ENCODE peak calls at places on chromosomes 16 and 17, in ten cellular contexts. One of them, this sample, is unnamed.

GRCh38 chr17:48510761-48511604 is 19.8 kb downstream of the HOXB1 start:
- DNase-seq in mucosa of gallbladder: no peak
- DNase-seq in heart left ventricle: no peak
- DNase-seq in GM18507: peak
- DNase-seq in glutamatergic neuron: no peak
- DNase-seq in stimulated activated CD8-positive, alpha-beta memory T cell treated with anti-CD3 and anti-CD28 coated beads, Interleukin-7, amount 100 ng/mL, for 4 hours: no peak
- DNase-seq in frontal cortex: no peak
- DNase-seq in AG09319: peak
- DNase-seq in activated CD8-positive, alpha-beta T cell treated with anti-CD3 and anti-CD28 coated beads for 36 hours: peak
- DNase-seq in epithelial cell of esophagus: peak
- DNase-seq in this sample: no peak

GRCh38 chr17:40552806-40553693 is 12.2 kb downstream of the CCR7 start:
- DNase-seq in heart left ventricle: no peak
- DNase-seq in GM18507: no peak
- DNase-seq in AG09319: no peak
- DNase-seq in frontal cortex: no peak
- DNase-seq in glutamatergic neuron: no peak
- DNase-seq in activated CD8-positive, alpha-beta T cell treated with anti-CD3 and anti-CD28 coated beads for 36 hours: peak
- DNase-seq in stimulated activated CD8-positive, alpha-beta memory T cell treated with anti-CD3 and anti-CD28 coated beads, Interleukin-7, amount 100 ng/mL, for 4 hours: no peak
- DNase-seq in epithelial cell of esophagus: no peak
- DNase-seq in mucosa of gallbladder: no peak
- DNase-seq in this sample: no peak

GRCh38 chr16:50154369-50154947 is 1.4 kb downstream of the TENT4B start:
- DNase-seq in frontal cortex: peak
- DNase-seq in activated CD8-positive, alpha-beta T cell treated with anti-CD3 and anti-CD28 coated beads for 36 hours: peak
- DNase-seq in glutamatergic neuron: no peak
- DNase-seq in GM18507: no peak
- DNase-seq in AG09319: no peak
- DNase-seq in stimulated activated CD8-positive, alpha-beta memory T cell treated with anti-CD3 and anti-CD28 coated beads, Interleukin-7, amount 100 ng/mL, for 4 hours: no peak
- DNase-seq in heart left ventricle: no peak
- DNase-seq in mucosa of gallbladder: no peak
- DNase-seq in epithelial cell of esophagus: peak
- DNase-seq in this sample: no peak

GRCh38 chr17:80147035-80147939 is at the start of gene EIF4A3:
- DNase-seq in activated CD8-positive, alpha-beta T cell treated with anti-CD3 and anti-CD28 coated beads for 36 hours: peak
- DNase-seq in mucosa of gallbladder: peak
- DNase-seq in heart left ventricle: peak
- DNase-seq in stimulated activated CD8-positive, alpha-beta memory T cell treated with anti-CD3 and anti-CD28 coated beads, Interleukin-7, amount 100 ng/mL, for 4 hours: peak
- DNase-seq in epithelial cell of esophagus: peak
- DNase-seq in frontal cortex: peak
- DNase-seq in AG09319: peak
- DNase-seq in glutamatergic neuron: peak
- DNase-seq in GM18507: peak
- DNase-seq in this sample: peak

GRCh38 chr17:19369107-19369778 is 6.7 kb upstream of the B9D1 start:
- DNase-seq in mucosa of gallbladder: no peak
- DNase-seq in GM18507: no peak
- DNase-seq in frontal cortex: no peak
- DNase-seq in activated CD8-positive, alpha-beta T cell treated with anti-CD3 and anti-CD28 coated beads for 36 hours: no peak
- DNase-seq in glutamatergic neuron: no peak
- DNase-seq in stimulated activated CD8-positive, alpha-beta memory T cell treated with anti-CD3 and anti-CD28 coated beads, Interleukin-7, amount 100 ng/mL, for 4 hours: no peak
- DNase-seq in heart left ventricle: no peak
- DNase-seq in epithelial cell of esophagus: no peak
- DNase-seq in AG09319: no peak
- DNase-seq in this sample: no peak

GRCh38 chr17:68566145-68566738 is 34.9 kb downstream of the FAM20A start:
- DNase-seq in glutamatergic neuron: no peak
- DNase-seq in epithelial cell of esophagus: peak
- DNase-seq in mucosa of gallbladder: no peak
- DNase-seq in AG09319: no peak
- DNase-seq in heart left ventricle: no peak
- DNase-seq in GM18507: no peak
- DNase-seq in frontal cortex: no peak
- DNase-seq in stimulated activated CD8-positive, alpha-beta memory T cell treated with anti-CD3 and anti-CD28 coated beads, Interleukin-7, amount 100 ng/mL, for 4 hours: no peak
- DNase-seq in activated CD8-positive, alpha-beta T cell treated with anti-CD3 and anti-CD28 coated beads for 36 hours: no peak
- DNase-seq in this sample: no peak

GRCh38 chr16:85954927-85955539 is 56.1 kb downstream of the IRF8 start:
- DNase-seq in activated CD8-positive, alpha-beta T cell treated with anti-CD3 and anti-CD28 coated beads for 36 hours: no peak
- DNase-seq in epithelial cell of esophagus: no peak
- DNase-seq in GM18507: no peak
- DNase-seq in heart left ventricle: peak
- DNase-seq in frontal cortex: no peak
- DNase-seq in stimulated activated CD8-positive, alpha-beta memory T cell treated with anti-CD3 and anti-CD28 coated beads, Interleukin-7, amount 100 ng/mL, for 4 hours: no peak
- DNase-seq in AG09319: no peak
- DNase-seq in mucosa of gallbladder: no peak
- DNase-seq in glutamatergic neuron: no peak
- DNase-seq in this sample: no peak

GRCh38 chr17:31673076-31673475 is 186.0 kb downstream of the COPRS start:
- DNase-seq in frontal cortex: no peak
- DNase-seq in glutamatergic neuron: no peak
- DNase-seq in stimulated activated CD8-positive, alpha-beta memory T cell treated with anti-CD3 and anti-CD28 coated beads, Interleukin-7, amount 100 ng/mL, for 4 hours: no peak
- DNase-seq in activated CD8-positive, alpha-beta T cell treated with anti-CD3 and anti-CD28 coated beads for 36 hours: no peak
- DNase-seq in GM18507: no peak
- DNase-seq in mucosa of gallbladder: no peak
- DNase-seq in epithelial cell of esophagus: no peak
- DNase-seq in AG09319: no peak
- DNase-seq in heart left ventricle: no peak
- DNase-seq in this sample: no peak

GRCh38 chr16:55331648-55332185 is 7.7 kb downstream of the IRX6 start:
- DNase-seq in GM18507: no peak
- DNase-seq in heart left ventricle: no peak
- DNase-seq in mucosa of gallbladder: no peak
- DNase-seq in AG09319: no peak
- DNase-seq in glutamatergic neuron: no peak
- DNase-seq in activated CD8-positive, alpha-beta T cell treated with anti-CD3 and anti-CD28 coated beads for 36 hours: no peak
- DNase-seq in epithelial cell of esophagus: no peak
- DNase-seq in frontal cortex: no peak
- DNase-seq in stimulated activated CD8-positive, alpha-beta memory T cell treated with anti-CD3 and anti-CD28 coated beads, Interleukin-7, amount 100 ng/mL, for 4 hours: no peak
- DNase-seq in this sample: no peak

GRCh38 chr17:79800325-79801155 is 3.7 kb upstream of the CBX8 start:
- DNase-seq in glutamatergic neuron: peak
- DNase-seq in frontal cortex: no peak
- DNase-seq in GM18507: no peak
- DNase-seq in heart left ventricle: no peak
- DNase-seq in AG09319: no peak
- DNase-seq in activated CD8-positive, alpha-beta T cell treated with anti-CD3 and anti-CD28 coated beads for 36 hours: peak
- DNase-seq in stimulated activated CD8-positive, alpha-beta memory T cell treated with anti-CD3 and anti-CD28 coated beads, Interleukin-7, amount 100 ng/mL, for 4 hours: no peak
- DNase-seq in mucosa of gallbladder: no peak
- DNase-seq in epithelial cell of esophagus: peak
- DNase-seq in this sample: no peak

GRCh38 chr17:7887038-7887481 is 1.5 kb upstream of the CHD3 start:
- DNase-seq in mucosa of gallbladder: no peak
- DNase-seq in GM18507: no peak
- DNase-seq in activated CD8-positive, alpha-beta T cell treated with anti-CD3 and anti-CD28 coated beads for 36 hours: no peak
- DNase-seq in heart left ventricle: no peak
- DNase-seq in frontal cortex: no peak
- DNase-seq in glutamatergic neuron: no peak
- DNase-seq in stimulated activated CD8-positive, alpha-beta memory T cell treated with anti-CD3 and anti-CD28 coated beads, Interleukin-7, amount 100 ng/mL, for 4 hours: no peak
- DNase-seq in epithelial cell of esophagus: no peak
- DNase-seq in AG09319: no peak
- DNase-seq in this sample: peak

GRCh38 chr17:80109713-80110446 is 8.5 kb downstream of the GAA start:
- DNase-seq in frontal cortex: no peak
- DNase-seq in heart left ventricle: no peak
- DNase-seq in glutamatergic neuron: no peak
- DNase-seq in activated CD8-positive, alpha-beta T cell treated with anti-CD3 and anti-CD28 coated beads for 36 hours: no peak
- DNase-seq in stimulated activated CD8-positive, alpha-beta memory T cell treated with anti-CD3 and anti-CD28 coated beads, Interleukin-7, amount 100 ng/mL, for 4 hours: no peak
- DNase-seq in AG09319: no peak
- DNase-seq in GM18507: no peak
- DNase-seq in epithelial cell of esophagus: peak
- DNase-seq in mucosa of gallbladder: no peak
- DNase-seq in this sample: no peak

GRCh38 chr17:62807812-62808575 is at the start of gene MARCHF10:
- DNase-seq in glutamatergic neuron: peak
- DNase-seq in mucosa of gallbladder: no peak
- DNase-seq in AG09319: no peak
- DNase-seq in activated CD8-positive, alpha-beta T cell treated with anti-CD3 and anti-CD28 coated beads for 36 hours: peak
- DNase-seq in epithelial cell of esophagus: no peak
- DNase-seq in frontal cortex: peak
- DNase-seq in heart left ventricle: no peak
- DNase-seq in stimulated activated CD8-positive, alpha-beta memory T cell treated with anti-CD3 and anti-CD28 coated beads, Interleukin-7, amount 100 ng/mL, for 4 hours: peak
- DNase-seq in GM18507: no peak
- DNase-seq in this sample: peak

GRCh38 chr17:2854662-2855061 is 58.4 kb downstream of the RAP1GAP2 start:
- DNase-seq in frontal cortex: no peak
- DNase-seq in GM18507: no peak
- DNase-seq in activated CD8-positive, alpha-beta T cell treated with anti-CD3 and anti-CD28 coated beads for 36 hours: no peak
- DNase-seq in AG09319: no peak
- DNase-seq in stimulated activated CD8-positive, alpha-beta memory T cell treated with anti-CD3 and anti-CD28 coated beads, Interleukin-7, amount 100 ng/mL, for 4 hours: no peak
- DNase-seq in heart left ventricle: peak
- DNase-seq in epithelial cell of esophagus: peak
- DNase-seq in glutamatergic neuron: peak
- DNase-seq in mucosa of gallbladder: peak
- DNase-seq in this sample: no peak

GRCh38 chr17:42289863-42290165 is 1.5 kb downstream of the STAT5A start:
- DNase-seq in mucosa of gallbladder: no peak
- DNase-seq in frontal cortex: no peak
- DNase-seq in glutamatergic neuron: no peak
- DNase-seq in heart left ventricle: no peak
- DNase-seq in epithelial cell of esophagus: no peak
- DNase-seq in activated CD8-positive, alpha-beta T cell treated with anti-CD3 and anti-CD28 coated beads for 36 hours: peak
- DNase-seq in AG09319: no peak
- DNase-seq in GM18507: no peak
- DNase-seq in stimulated activated CD8-positive, alpha-beta memory T cell treated with anti-CD3 and anti-CD28 coated beads, Interleukin-7, amount 100 ng/mL, for 4 hours: peak
- DNase-seq in this sample: no peak

GRCh38 chr16:625402-626173 is 5.2 kb upstream of the WFIKKN1 start:
- DNase-seq in activated CD8-positive, alpha-beta T cell treated with anti-CD3 and anti-CD28 coated beads for 36 hours: no peak
- DNase-seq in frontal cortex: no peak
- DNase-seq in glutamatergic neuron: peak
- DNase-seq in epithelial cell of esophagus: no peak
- DNase-seq in mucosa of gallbladder: no peak
- DNase-seq in stimulated activated CD8-positive, alpha-beta memory T cell treated with anti-CD3 and anti-CD28 coated beads, Interleukin-7, amount 100 ng/mL, for 4 hours: no peak
- DNase-seq in GM18507: no peak
- DNase-seq in heart left ventricle: no peak
- DNase-seq in AG09319: no peak
- DNase-seq in this sample: no peak

GRCh38 chr17:76405967-76406647 is 21.7 kb downstream of the SPHK1 start:
- DNase-seq in AG09319: no peak
- DNase-seq in glutamatergic neuron: no peak
- DNase-seq in heart left ventricle: peak
- DNase-seq in activated CD8-positive, alpha-beta T cell treated with anti-CD3 and anti-CD28 coated beads for 36 hours: no peak
- DNase-seq in mucosa of gallbladder: no peak
- DNase-seq in epithelial cell of esophagus: no peak
- DNase-seq in frontal cortex: no peak
- DNase-seq in stimulated activated CD8-positive, alpha-beta memory T cell treated with anti-CD3 and anti-CD28 coated beads, Interleukin-7, amount 100 ng/mL, for 4 hours: no peak
- DNase-seq in GM18507: no peak
- DNase-seq in this sample: no peak

GRCh38 chr16:78211951-78212350 is 112.5 kb downstream of the WWOX start:
- DNase-seq in heart left ventricle: no peak
- DNase-seq in stimulated activated CD8-positive, alpha-beta memory T cell treated with anti-CD3 and anti-CD28 coated beads, Interleukin-7, amount 100 ng/mL, for 4 hours: no peak
- DNase-seq in GM18507: no peak
- DNase-seq in epithelial cell of esophagus: peak
- DNase-seq in activated CD8-positive, alpha-beta T cell treated with anti-CD3 and anti-CD28 coated beads for 36 hours: no peak
- DNase-seq in glutamatergic neuron: no peak
- DNase-seq in frontal cortex: no peak
- DNase-seq in mucosa of gallbladder: no peak
- DNase-seq in AG09319: no peak
- DNase-seq in this sample: no peak

GRCh38 chr17:78822552-78822951 is 18.1 kb downstream of the USP36 start:
- DNase-seq in mucosa of gallbladder: no peak
- DNase-seq in epithelial cell of esophagus: peak
- DNase-seq in frontal cortex: peak
- DNase-seq in stimulated activated CD8-positive, alpha-beta memory T cell treated with anti-CD3 and anti-CD28 coated beads, Interleukin-7, amount 100 ng/mL, for 4 hours: no peak
- DNase-seq in activated CD8-positive, alpha-beta T cell treated with anti-CD3 and anti-CD28 coated beads for 36 hours: no peak
- DNase-seq in heart left ventricle: no peak
- DNase-seq in AG09319: peak
- DNase-seq in glutamatergic neuron: no peak
- DNase-seq in GM18507: no peak
- DNase-seq in this sample: no peak

GRCh38 chr17:48037036-48037881 is at the start of gene COPZ2:
- DNase-seq in activated CD8-positive, alpha-beta T cell treated with anti-CD3 and anti-CD28 coated beads for 36 hours: peak
- DNase-seq in AG09319: no peak
- DNase-seq in stimulated activated CD8-positive, alpha-beta memory T cell treated with anti-CD3 and anti-CD28 coated beads, Interleukin-7, amount 100 ng/mL, for 4 hours: no peak
- DNase-seq in GM18507: no peak
- DNase-seq in heart left ventricle: peak
- DNase-seq in epithelial cell of esophagus: peak
- DNase-seq in mucosa of gallbladder: peak
- DNase-seq in glutamatergic neuron: peak
- DNase-seq in frontal cortex: no peak
- DNase-seq in this sample: no peak

GRCh38 chr17:57121308-57122042 is 36.4 kb downstream of the AKAP1 start:
- DNase-seq in glutamatergic neuron: peak
- DNase-seq in mucosa of gallbladder: no peak
- DNase-seq in frontal cortex: peak
- DNase-seq in AG09319: no peak
- DNase-seq in GM18507: no peak
- DNase-seq in activated CD8-positive, alpha-beta T cell treated with anti-CD3 and anti-CD28 coated beads for 36 hours: peak
- DNase-seq in epithelial cell of esophagus: peak
- DNase-seq in stimulated activated CD8-positive, alpha-beta memory T cell treated with anti-CD3 and anti-CD28 coated beads, Interleukin-7, amount 100 ng/mL, for 4 hours: no peak
- DNase-seq in heart left ventricle: peak
- DNase-seq in this sample: no peak

GRCh38 chr17:82052638-82053059 is 951 bp downstream of the GPS1 start:
- DNase-seq in GM18507: no peak
- DNase-seq in stimulated activated CD8-positive, alpha-beta memory T cell treated with anti-CD3 and anti-CD28 coated beads, Interleukin-7, amount 100 ng/mL, for 4 hours: no peak
- DNase-seq in frontal cortex: no peak
- DNase-seq in heart left ventricle: no peak
- DNase-seq in epithelial cell of esophagus: no peak
- DNase-seq in mucosa of gallbladder: no peak
- DNase-seq in glutamatergic neuron: no peak
- DNase-seq in AG09319: no peak
- DNase-seq in activated CD8-positive, alpha-beta T cell treated with anti-CD3 and anti-CD28 coated beads for 36 hours: no peak
- DNase-seq in this sample: no peak

GRCh38 chr17:27203241-27203640 is 90.7 kb upstream of the WSB1 start:
- DNase-seq in heart left ventricle: no peak
- DNase-seq in epithelial cell of esophagus: peak
- DNase-seq in mucosa of gallbladder: no peak
- DNase-seq in GM18507: no peak
- DNase-seq in stimulated activated CD8-positive, alpha-beta memory T cell treated with anti-CD3 and anti-CD28 coated beads, Interleukin-7, amount 100 ng/mL, for 4 hours: no peak
- DNase-seq in activated CD8-positive, alpha-beta T cell treated with anti-CD3 and anti-CD28 coated beads for 36 hours: no peak
- DNase-seq in glutamatergic neuron: no peak
- DNase-seq in frontal cortex: no peak
- DNase-seq in AG09319: no peak
- DNase-seq in this sample: peak

GRCh38 chr16:3282103-3282746 is 1.1 kb upstream of the ZNF263 start:
- DNase-seq in epithelial cell of esophagus: no peak
- DNase-seq in glutamatergic neuron: peak
- DNase-seq in activated CD8-positive, alpha-beta T cell treated with anti-CD3 and anti-CD28 coated beads for 36 hours: no peak
- DNase-seq in mucosa of gallbladder: no peak
- DNase-seq in heart left ventricle: no peak
- DNase-seq in frontal cortex: no peak
- DNase-seq in stimulated activated CD8-positive, alpha-beta memory T cell treated with anti-CD3 and anti-CD28 coated beads, Interleukin-7, amount 100 ng/mL, for 4 hours: no peak
- DNase-seq in AG09319: no peak
- DNase-seq in GM18507: no peak
- DNase-seq in this sample: no peak

GRCh38 chr17:36544049-36544319 is 735 bp upstream of the GGNBP2 start:
- DNase-seq in GM18507: no peak
- DNase-seq in heart left ventricle: peak
- DNase-seq in stimulated activated CD8-positive, alpha-beta memory T cell treated with anti-CD3 and anti-CD28 coated beads, Interleukin-7, amount 100 ng/mL, for 4 hours: no peak
- DNase-seq in AG09319: no peak
- DNase-seq in activated CD8-positive, alpha-beta T cell treated with anti-CD3 and anti-CD28 coated beads for 36 hours: peak
- DNase-seq in glutamatergic neuron: no peak
- DNase-seq in frontal cortex: peak
- DNase-seq in epithelial cell of esophagus: peak
- DNase-seq in mucosa of gallbladder: peak
- DNase-seq in this sample: no peak

GRCh38 chr17:10155334-10156081 is 42.9 kb downstream of the GAS7 start:
- DNase-seq in glutamatergic neuron: no peak
- DNase-seq in GM18507: no peak
- DNase-seq in mucosa of gallbladder: no peak
- DNase-seq in frontal cortex: no peak
- DNase-seq in AG09319: no peak
- DNase-seq in activated CD8-positive, alpha-beta T cell treated with anti-CD3 and anti-CD28 coated beads for 36 hours: no peak
- DNase-seq in stimulated activated CD8-positive, alpha-beta memory T cell treated with anti-CD3 and anti-CD28 coated beads, Interleukin-7, amount 100 ng/mL, for 4 hours: no peak
- DNase-seq in epithelial cell of esophagus: no peak
- DNase-seq in heart left ventricle: peak
- DNase-seq in this sample: no peak

GRCh38 chr16:12009922-12010321 is 33.4 kb downstream of the SNX29 start:
- DNase-seq in activated CD8-positive, alpha-beta T cell treated with anti-CD3 and anti-CD28 coated beads for 36 hours: no peak
- DNase-seq in heart left ventricle: no peak
- DNase-seq in glutamatergic neuron: no peak
- DNase-seq in stimulated activated CD8-positive, alpha-beta memory T cell treated with anti-CD3 and anti-CD28 coated beads, Interleukin-7, amount 100 ng/mL, for 4 hours: no peak
- DNase-seq in epithelial cell of esophagus: no peak
- DNase-seq in frontal cortex: no peak
- DNase-seq in AG09319: no peak
- DNase-seq in GM18507: no peak
- DNase-seq in mucosa of gallbladder: no peak
- DNase-seq in this sample: no peak

GRCh38 chr17:79355186-79355585 is 255.7 kb downstream of the RBFOX3 start:
- DNase-seq in activated CD8-positive, alpha-beta T cell treated with anti-CD3 and anti-CD28 coated beads for 36 hours: no peak
- DNase-seq in mucosa of gallbladder: no peak
- DNase-seq in frontal cortex: no peak
- DNase-seq in epithelial cell of esophagus: no peak
- DNase-seq in stimulated activated CD8-positive, alpha-beta memory T cell treated with anti-CD3 and anti-CD28 coated beads, Interleukin-7, amount 100 ng/mL, for 4 hours: no peak
- DNase-seq in AG09319: no peak
- DNase-seq in glutamatergic neuron: no peak
- DNase-seq in heart left ventricle: no peak
- DNase-seq in GM18507: no peak
- DNase-seq in this sample: no peak

This sample was measured in putamen.